ENCODE peak calls at places on chromosomes 12 and 14, in five cellular contexts. A, H, Y, B and M are unnamed samples.

GRCh38 chr12:120065472-120065871 is 51.1 kb downstream of the RAB35 start:
- DNase-seq in A (no peak), H (no peak), Y (no peak), B (no peak), M (no peak)

GRCh38 chr14:91614187-91614586 is 104.1 kb upstream of the PPP4R3A start:
- DNase-seq in A (no peak), H (peak), Y (no peak), B (no peak), M (no peak)

GRCh38 chr12:96347130-96347699 is 53.0 kb downstream of the CDK17 start:
- DNase-seq in A (no peak), H (no peak), Y (no peak), B (no peak), M (no peak)

GRCh38 chr14:63897706-63898105 is 44.9 kb downstream of the SYNE2 start:
- DNase-seq in A (no peak), H (peak), Y (no peak), B (no peak), M (no peak)

GRCh38 chr14:64910847-64911495 is 3.3 kb upstream of the CHURC1 start:
- DNase-seq in A (no peak), H (peak), Y (no peak), B (peak), M (no peak)

GRCh38 chr12:6827982-6828670 is at the start of gene P3H3:
- DNase-seq in A (no peak), H (peak), Y (no peak), B (peak), M (no peak)

GRCh38 chr14:93999573-93999972 is 2.5 kb downstream of the CCDC197 start:
- DNase-seq in A (no peak), H (no peak), Y (no peak), B (no peak), M (no peak)

GRCh38 chr12:51914034-51914923 is 7.0 kb downstream of the ACVRL1 start:
- DNase-seq in A (no peak), H (no peak), Y (no peak), B (no peak), M (no peak)

GRCh38 chr14:38384746-38385145 is 128.9 kb upstream of the CLEC14A start:
- DNase-seq in A (no peak), H (no peak), Y (no peak), B (no peak), M (no peak)

DNA sequence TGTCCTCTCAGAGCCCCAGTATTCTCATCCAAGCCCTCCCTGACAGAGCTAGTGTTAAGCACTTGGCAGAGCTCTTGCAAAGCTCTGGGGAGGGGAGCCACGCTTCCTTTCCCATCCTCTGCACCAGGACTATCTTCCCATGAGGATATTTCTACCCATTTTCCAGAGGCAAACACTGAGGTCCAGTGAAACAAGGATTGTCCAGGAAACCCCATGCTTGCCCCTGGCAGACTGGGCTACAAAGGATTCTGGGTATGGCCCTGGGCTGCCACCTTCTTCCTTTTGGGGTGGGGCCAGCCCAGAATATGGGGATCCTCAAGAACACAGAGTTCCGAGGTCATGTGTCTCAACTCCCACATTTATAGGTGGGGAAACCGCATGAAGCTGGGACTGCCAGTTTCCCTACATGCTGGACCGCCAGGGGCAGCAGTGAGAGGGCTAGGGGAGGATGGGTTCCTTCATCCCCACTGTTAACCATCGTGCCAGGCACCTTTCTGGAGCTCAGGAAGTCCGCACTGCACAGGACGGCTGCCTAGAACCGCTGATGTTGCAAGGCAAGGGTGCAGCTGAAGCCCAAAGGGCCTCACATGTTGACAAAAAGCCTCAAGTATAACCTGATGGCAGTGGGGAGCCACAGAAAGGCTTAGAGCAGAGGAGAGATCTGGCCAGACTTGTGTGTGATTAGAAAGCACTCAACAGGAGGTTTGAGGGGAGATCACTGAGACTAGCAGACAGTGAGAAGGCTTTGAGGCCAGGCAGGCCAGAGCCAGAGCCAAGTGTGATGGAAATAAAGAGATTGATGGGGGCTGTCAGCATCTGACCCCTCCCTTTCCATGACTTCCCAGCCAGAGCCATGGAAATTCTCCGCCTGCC is 5.5 kb upstream of the CCDC85C start:
- DNase-seq in A (no peak), H (no peak), Y (no peak), B (no peak), M (no peak)
- TF ChIP-seq CTCF in A (no peak), H (peak), Y (no peak), B (no peak), M (no peak)

GRCh38 chr12:13941258-13942249 is 39.8 kb downstream of the GRIN2B start:
- DNase-seq in A (no peak), H (peak), Y (peak), B (peak), M (no peak)
- TF ChIP-seq CTCF in A (no peak), H (no peak), Y (no peak), B (peak), M (no peak)

DNA sequence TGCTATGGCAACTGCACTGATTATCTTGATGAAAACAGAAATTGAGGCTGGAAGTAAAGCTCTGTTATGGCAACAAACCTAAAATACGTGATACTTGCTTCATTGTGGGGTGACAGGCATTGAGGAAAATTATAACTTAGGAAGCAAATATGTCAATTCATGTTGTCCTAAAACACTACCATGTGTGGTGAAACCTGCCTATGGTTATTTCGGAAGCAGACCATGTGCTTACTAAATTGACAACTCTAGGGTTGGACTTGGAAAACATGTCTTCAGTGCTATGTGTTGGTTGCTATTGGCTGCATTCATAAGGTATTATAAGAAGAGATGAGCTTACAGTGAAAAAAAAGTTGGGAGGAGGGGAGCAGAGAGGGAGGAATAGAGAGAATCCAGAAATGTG is 55.0 kb upstream of the C14orf132 start:
- DNase-seq in A (no peak), H (no peak), Y (no peak), B (no peak), M (no peak)
- TF ChIP-seq CTCF in A (no peak), H (no peak), Y (no peak), B (no peak), M (no peak)

GRCh38 chr12:122918827-122919226 is 22.9 kb upstream of the VPS37B start:
- DNase-seq in A (no peak), H (peak), Y (no peak), B (no peak), M (no peak)

GRCh38 chr12:122920687-122921086 is 24.8 kb upstream of the VPS37B start:
- DNase-seq in A (no peak), H (no peak), Y (no peak), B (no peak), M (no peak)

GRCh38 chr12:122921917-122922316 is 26.0 kb upstream of the VPS37B start:
- DNase-seq in A (no peak), H (no peak), Y (no peak), B (no peak), M (no peak)

DNA sequence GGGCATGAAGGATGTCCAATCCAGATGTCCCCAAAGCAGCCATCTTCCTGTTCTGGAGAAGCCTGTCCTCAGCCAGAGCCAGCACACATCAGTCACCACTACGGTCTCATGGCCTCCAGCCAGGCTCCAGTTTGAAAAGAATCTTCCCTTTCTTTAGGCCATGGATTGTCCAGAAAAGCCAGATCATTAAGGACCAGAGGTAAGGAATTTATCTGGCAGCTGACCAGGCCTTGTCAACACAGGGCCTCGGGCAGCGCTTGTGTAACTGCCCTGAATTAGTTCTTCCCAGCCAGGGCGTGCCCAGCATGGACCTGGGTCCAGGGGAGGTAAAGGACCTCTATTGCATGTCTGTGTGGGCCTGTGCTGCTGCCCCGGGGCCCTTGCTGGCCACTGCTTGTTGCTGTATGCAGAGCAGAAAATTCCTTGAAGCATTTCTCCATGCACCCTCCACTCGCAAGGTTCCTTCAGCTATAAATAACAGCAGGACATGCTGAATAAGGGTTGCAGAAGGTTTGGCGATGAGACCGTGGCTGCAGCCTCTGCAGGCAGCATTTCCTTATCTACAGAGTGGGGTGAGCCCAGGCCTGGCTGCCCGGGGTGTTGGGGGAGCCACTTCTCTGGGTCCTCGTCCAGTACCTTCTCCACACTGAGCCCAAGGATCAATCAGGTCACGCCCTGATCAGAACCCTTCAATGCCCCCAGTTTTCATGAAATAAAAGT is 21.7 kb upstream of the VPS37B start:
- DNase-seq in A (no peak), H (peak), Y (no peak), B (no peak), M (peak)
- TF ChIP-seq CTCF in A (no peak), H (no peak), Y (no peak), B (no peak), M (no peak)

DNA sequence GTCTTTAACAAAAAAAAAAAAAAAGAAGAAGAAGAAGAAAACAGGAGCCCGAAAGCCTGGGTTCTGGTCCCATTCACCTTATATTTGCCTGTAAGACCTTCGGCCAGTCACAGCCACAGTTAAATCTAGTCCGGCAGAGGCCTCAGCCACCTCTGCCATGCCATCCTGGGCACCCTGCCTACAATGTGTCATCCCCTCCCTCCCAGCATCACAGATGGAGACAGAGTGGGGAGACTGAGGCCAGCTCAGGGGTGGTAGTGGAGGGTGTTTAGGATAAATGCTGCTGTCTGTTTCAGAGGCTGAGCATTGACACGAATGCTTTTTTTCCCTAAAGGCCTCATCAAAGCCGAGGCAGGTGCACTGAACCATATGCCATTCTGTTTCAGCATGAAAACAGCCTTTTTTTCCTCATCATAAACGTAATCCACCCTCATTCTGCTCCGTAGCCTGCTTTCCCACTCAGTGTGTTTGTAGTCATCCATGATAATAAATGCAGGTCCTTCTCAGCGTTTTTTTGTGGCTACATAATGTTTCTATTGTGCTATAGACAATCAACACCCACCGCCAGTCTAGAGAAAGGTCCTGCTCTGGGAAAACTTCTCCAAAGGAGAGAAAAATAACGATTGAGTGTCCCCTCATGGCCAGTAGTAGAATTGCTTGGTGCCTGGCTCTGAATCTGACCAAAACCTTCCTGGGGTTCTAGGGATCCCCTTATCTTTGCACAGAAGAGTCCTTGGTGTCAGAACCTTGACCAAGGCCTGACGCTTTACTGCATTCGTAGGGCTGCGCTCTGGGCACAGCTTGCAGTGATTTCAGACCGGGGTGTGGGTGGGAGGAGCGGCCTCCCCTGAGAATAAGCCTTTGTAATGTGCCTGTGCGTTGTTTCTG is 41.1 kb upstream of the TSPAN9 start:
- DNase-seq in A (no peak), H (no peak), Y (no peak), B (no peak), M (no peak)
- TF ChIP-seq CTCF in A (no peak), H (peak), Y (no peak), B (peak), M (peak)

DNA sequence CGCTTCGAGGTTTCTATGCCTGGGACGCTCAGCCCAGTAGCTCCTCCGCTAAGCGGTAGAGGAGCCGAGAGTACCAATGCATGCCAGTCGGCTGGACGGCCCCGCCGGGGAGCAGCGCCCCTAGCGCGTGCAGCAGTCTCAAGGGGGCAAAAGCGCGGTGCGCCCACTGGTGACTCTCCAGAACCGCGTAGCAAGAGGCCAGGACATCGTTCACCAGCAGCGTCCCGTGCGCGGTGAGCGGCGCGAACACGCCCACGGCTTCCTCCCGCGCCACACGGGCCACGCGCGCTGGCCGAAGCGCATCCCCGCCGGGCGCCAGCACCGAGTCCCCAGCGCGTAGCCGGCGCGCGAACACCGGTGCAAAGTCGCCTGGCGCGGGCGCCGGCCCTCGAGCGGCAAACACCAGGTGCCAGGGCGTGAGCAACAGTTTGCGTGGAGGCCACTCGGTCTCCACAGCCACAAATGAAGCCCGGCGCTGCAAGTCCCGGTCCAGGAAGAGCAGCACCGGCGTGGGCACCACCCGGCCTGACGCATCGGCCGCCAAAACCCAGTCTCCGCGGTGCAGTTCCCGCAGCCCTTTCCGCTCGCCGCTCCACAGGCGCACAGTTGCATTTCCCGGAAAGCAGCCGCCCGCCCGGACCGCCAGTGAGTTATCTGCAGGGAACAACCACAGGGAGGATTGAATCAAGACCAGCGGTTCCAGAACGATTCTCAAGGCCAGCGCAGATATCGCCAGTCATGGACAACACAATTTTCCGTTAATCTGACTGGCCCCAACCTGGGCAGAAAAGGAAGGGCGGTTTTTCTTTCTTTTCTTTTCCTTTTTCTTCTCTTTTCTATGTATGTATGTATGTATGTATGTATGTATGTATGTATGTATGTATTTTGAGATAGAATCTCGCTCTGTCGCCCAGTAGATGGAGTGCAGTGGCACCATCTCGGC is 4.5 kb downstream of the DHH start:
- DNase-seq in A (peak), H (peak), Y (peak), B (peak), M (no peak)
- TF ChIP-seq CTCF in A (no peak), H (no peak), Y (peak), B (no peak), M (peak)

GRCh38 chr14:71309756-71310155 is 402.5 kb downstream of the PCNX1 start:
- DNase-seq in A (no peak), H (no peak), Y (no peak), B (no peak), M (no peak)
- TF ChIP-seq CTCF in A (no peak), H (no peak), Y (no peak), B (no peak), M (no peak)

GRCh38 chr12:53295070-53295890 is at the start of gene PFDN5:
- DNase-seq in A (peak), H (peak), Y (peak), B (peak), M (peak)
- TF ChIP-seq CTCF in A (peak), H (no peak), Y (peak), B (no peak), M (no peak)